ENCODE peak calls at places on chromosomes 3 and 15, in nine cellular contexts. T, R, M, N, S, L, I, D and B are unnamed samples.

GRCh38 chr15:40787344-40787841 is 17.6 kb downstream of the C15orf62 start:
- DNase-seq in T (no peak), R (peak; percentile 80), M (peak; percentile 57), N (no peak), S (no peak), L (no peak), I (no peak), D (peak; percentile 99), B (no peak)

GRCh38 chr3:140942221-140943104 is 827 bp downstream of the SLC25A36 start:
- DNase-seq in T (peak; percentile 12), R (peak; percentile 59), M (peak; percentile 49), N (peak; percentile 10), S (peak; percentile 66), L (peak; percentile 54), I (peak; percentile 36), D (peak; percentile 62), B (peak; percentile 72)

GRCh38 chr3:142664311-142664710 is 59.5 kb upstream of the TRPC1 start:
- DNase-seq in T (no peak), R (no peak), M (no peak), N (no peak), S (no peak), L (no peak), I (no peak), D (peak; percentile 71), B (no peak)

GRCh38 chr15:35565901-35566300 is 19.9 kb upstream of the DPH6 start:
- DNase-seq in T (no peak), R (no peak), M (no peak), N (no peak), S (no peak), L (no peak), I (no peak), D (no peak), B (no peak)

GRCh38 chr3:64792458-64792857 is 104.7 kb upstream of the ADAMTS9 start:
- DNase-seq in T (no peak), R (no peak), M (no peak), N (no peak), S (no peak), L (no peak), I (no peak), D (no peak), B (no peak)

GRCh38 chr3:65953881-65954733 is 84.6 kb downstream of the MAGI1 start:
- DNase-seq in T (peak; percentile 32), R (no peak), M (no peak), N (no peak), S (no peak), L (no peak), I (no peak), D (peak; percentile 82), B (no peak)

GRCh38 chr15:78979456-78980320 is 34.8 kb upstream of the CTSH start:
- DNase-seq in T (peak; percentile 50), R (peak; percentile 79), M (peak; percentile 43), N (no peak), S (peak; percentile 79), L (peak; percentile 29), I (peak; percentile 68), D (peak; percentile 98), B (peak; percentile 88)

GRCh38 chr15:63668601-63669000 is 71.4 kb downstream of the FBXL22 start:
- DNase-seq in T (no peak), R (peak; percentile 4), M (no peak), N (no peak), S (no peak), L (no peak), I (no peak), D (no peak), B (no peak)

GRCh38 chr15:38176155-38176554 is 76.5 kb upstream of the SPRED1 start:
- DNase-seq in T (no peak), R (peak; percentile 83), M (no peak), N (no peak), S (no peak), L (no peak), I (no peak), D (peak; percentile 29), B (no peak)

GRCh38 chr3:32041316-32041715 is 59.8 kb downstream of the ZNF860 start:
- DNase-seq in T (no peak), R (no peak), M (no peak), N (no peak), S (no peak), L (no peak), I (no peak), D (no peak), B (no peak)

GRCh38 chr15:78127882-78128281 is 3.4 kb downstream of the CIB2 start:
- DNase-seq in T (no peak), R (no peak), M (no peak), N (no peak), S (no peak), L (no peak), I (no peak), D (no peak), B (no peak)

GRCh38 chr15:69523010-69524001 is 70.7 kb downstream of the RPLP1 start:
- DNase-seq in T (peak; percentile 78), R (peak; percentile 75), M (peak; percentile 80), N (peak; percentile 13), S (peak; percentile 84), L (peak; percentile 69), I (peak; percentile 49), D (peak; percentile 94), B (peak; percentile 89)

GRCh38 chr3:62065985-62066693 is 307.2 kb downstream of the FEZF2 start:
- DNase-seq in T (no peak), R (peak; percentile 24), M (no peak), N (no peak), S (no peak), L (no peak), I (no peak), D (no peak), B (no peak)

GRCh38 chr3:77868725-77869124 is 828.8 kb downstream of the ROBO2 start:
- DNase-seq in T (no peak), R (peak; percentile 6), M (no peak), N (no peak), S (no peak), L (no peak), I (no peak), D (no peak), B (no peak)

GRCh38 chr3:142053835-142054234 is 95.5 kb downstream of the TFDP2 start:
- DNase-seq in T (no peak), R (no peak), M (no peak), N (no peak), S (no peak), L (no peak), I (no peak), D (no peak), B (no peak)

GRCh38 chr15:44490628-44491027 is 46.3 kb upstream of the EIF3J start:
- DNase-seq in T (no peak), R (peak; percentile 58), M (no peak), N (no peak), S (no peak), L (no peak), I (no peak), D (no peak), B (no peak)

GRCh38 chr15:62549345-62549970 is 384.4 kb upstream of the C2CD4B start:
- DNase-seq in T (no peak), R (peak; percentile 57), M (no peak), N (no peak), S (peak; percentile 53), L (no peak), I (no peak), D (peak; percentile 46), B (peak; percentile 66)

GRCh38 chr15:78002996-78003395 is 74.5 kb downstream of the TBC1D2B start:
- DNase-seq in T (no peak), R (no peak), M (no peak), N (no peak), S (peak; percentile 34), L (no peak), I (no peak), D (no peak), B (no peak)

GRCh38 chr3:52052831-52053306 is 3.5 kb downstream of the DUSP7 start:
- DNase-seq in T (peak; percentile 74), R (peak; percentile 77), M (peak; percentile 65), N (peak; percentile 20), S (no peak), L (peak; percentile 75), I (peak; percentile 87), D (peak; percentile 56), B (peak; percentile 93)

GRCh38 chr3:133568294-133569014 is 5.0 kb upstream of the CDV3 start:
- DNase-seq in T (no peak), R (peak; percentile 89), M (no peak), N (no peak), S (no peak), L (no peak), I (no peak), D (no peak), B (no peak)

GRCh38 chr3:99789322-99789721 is 28.3 kb upstream of the CMSS1 start:
- DNase-seq in T (no peak), R (peak; percentile 77), M (peak; percentile 22), N (no peak), S (peak; percentile 74), L (no peak), I (no peak), D (peak; percentile 74), B (peak; percentile 50)

GRCh38 chr3:131728898-131729297 is 226.1 kb upstream of the MRPL3 start:
- DNase-seq in T (no peak), R (no peak), M (no peak), N (no peak), S (no peak), L (no peak), I (no peak), D (no peak), B (no peak)

GRCh38 chr3:188185717-188186236 is 31.8 kb downstream of the LPP start:
- DNase-seq in T (no peak), R (peak; percentile 34), M (peak; percentile 20), N (no peak), S (no peak), L (no peak), I (no peak), D (peak; percentile 42), B (no peak)

GRCh38 chr3:108180214-108180613 is 42.0 kb downstream of the IFT57 start:
- DNase-seq in T (no peak), R (peak; percentile 73), M (no peak), N (no peak), S (peak; percentile 58), L (no peak), I (no peak), D (no peak), B (no peak)

GRCh38 chr3:179071161-179071568 is 444 bp downstream of the ZMAT3 start:
- DNase-seq in T (peak; percentile 46), R (peak; percentile 64), M (peak; percentile 58), N (peak; percentile 30), S (peak; percentile 55), L (peak; percentile 59), I (peak; percentile 18), D (peak; percentile 35), B (peak; percentile 35)

GRCh38 chr3:120599211-120599610 is 3.1 kb downstream of the NDUFB4 start:
- DNase-seq in T (no peak), R (no peak), M (no peak), N (no peak), S (no peak), L (no peak), I (no peak), D (no peak), B (no peak)

GRCh38 chr3:85475346-85475745 is 516.6 kb downstream of the CADM2 start:
- DNase-seq in T (no peak), R (peak; percentile 3), M (no peak), N (no peak), S (no peak), L (no peak), I (no peak), D (no peak), B (no peak)

GRCh38 chr3:46900007-46900292 is 22.4 kb downstream of the PTH1R start:
- DNase-seq in T (peak; percentile 42), R (no peak), M (no peak), N (no peak), S (no peak), L (no peak), I (no peak), D (no peak), B (no peak)

GRCh38 chr3:136018876-136019275 is 53.3 kb downstream of the PPP2R3A start:
- DNase-seq in T (no peak), R (no peak), M (no peak), N (no peak), S (no peak), L (no peak), I (no peak), D (no peak), B (no peak)

GRCh38 chr15:88655103-88655553 is 16.3 kb downstream of the ISG20 start:
- DNase-seq in T (no peak), R (no peak), M (no peak), N (no peak), S (no peak), L (no peak), I (no peak), D (no peak), B (no peak)

GRCh38 chr3:98732239-98733054 is 30.7 kb upstream of the ST3GAL6 start:
- DNase-seq in T (peak; percentile 58), R (peak; percentile 39), M (peak; percentile 14), N (no peak), S (peak; percentile 85), L (peak; percentile 66), I (peak; percentile 22), D (no peak), B (peak; percentile 51)